ENCODE peak calls at places on chromosomes 6 and 20, in four cellular contexts. Y is HepG2, V is K562, S is H1. F is an unnamed sample.

GRCh38 chr6:36111526-36111925 is 18.8 kb upstream of the MAPK13 start:
- DNase-seq in V (no peak), Y (no peak), S (no peak), F (no peak)

GRCh38 chr6:6317825-6318733 is 2.4 kb downstream of the F13A1 start:
- DNase-seq in V (no peak), Y (no peak), S (no peak), F (no peak)

GRCh38 chr6:4253604-4254211 is 118.3 kb upstream of the ECI2 start:
- DNase-seq in V (no peak), Y (peak), S (no peak), F (peak)

GRCh38 chr6:160931378-160932343 is 59.9 kb upstream of the MAP3K4 start:
- DNase-seq in S (no peak), V (no peak), Y (no peak), F (no peak)

GRCh38 chr6:138387577-138388368 is 10.1 kb downstream of the SMIM28 start:
- DNase-seq in V (no peak), S (no peak), Y (peak), F (no peak)

GRCh38 chr6:36054965-36055364 is 27.4 kb downstream of the MAPK14 start:
- DNase-seq in V (no peak), Y (no peak), S (no peak), F (no peak)

GRCh38 chr6:160344281-160344680 is 3.9 kb upstream of the SLC22A3 start:
- DNase-seq in V (no peak), Y (no peak), S (no peak), F (no peak)

GRCh38 chr6:56772737-56773184 is 130.1 kb upstream of the DST start:
- DNase-seq in S (no peak), V (no peak), Y (no peak), F (peak)

GRCh38 chr6:90216081-90216977 is 80.3 kb downstream of the BACH2 start:
- DNase-seq in Y (peak), S (no peak), V (no peak), F (no peak)

GRCh38 chr6:25962368-25963127 is at the start of gene TRIM38:
- DNase-seq in V (peak), Y (peak), S (no peak), F (peak)

GRCh38 chr20:64056639-64056888 is 6.4 kb upstream of the TCEA2 start:
- DNase-seq in S (no peak), Y (peak), V (no peak), F (no peak)

GRCh38 chr6:43228951-43229802 is at the start of gene DNPH1:
- DNase-seq in Y (peak), V (peak), S (peak), F (peak)

GRCh38 chr6:148053796-148054195 is 288.8 kb upstream of the SASH1 start:
- DNase-seq in Y (no peak), V (no peak), S (no peak), F (no peak)

GRCh38 chr6:144406796-144407195 is 121.7 kb downstream of the UTRN start:
- DNase-seq in S (no peak), Y (no peak), V (no peak), F (no peak)

GRCh38 chr20:61815176-61815575 is 250.5 kb downstream of the TAF4 start:
- DNase-seq in V (no peak), S (no peak), Y (no peak), F (no peak)

GRCh38 chr6:15460110-15460727 is 202.6 kb downstream of the DTNBP1 start:
- DNase-seq in Y (no peak), V (no peak), S (no peak), F (no peak)

GRCh38 chr20:20439602-20440001 is 71.7 kb downstream of the INSM1 start:
- DNase-seq in S (no peak), V (no peak), Y (peak), F (no peak)

GRCh38 chr20:62558779-62559178 is 83.0 kb upstream of the GATA5 start:
- DNase-seq in V (no peak), Y (no peak), S (no peak), F (no peak)

GRCh38 chr6:144033816-144034540 is 25.9 kb upstream of the PLAGL1 start:
- DNase-seq in Y (no peak), V (peak), S (no peak), F (no peak)

GRCh38 chr20:61575151-61575937 is 323.3 kb downstream of the CDH4 start:
- DNase-seq in V (no peak), S (no peak), Y (no peak), F (peak)

GRCh38 chr6:133632206-133632605 is 256.7 kb upstream of the TCF21 start:
- DNase-seq in S (no peak), Y (no peak), V (no peak), F (peak)

GRCh38 chr6:89254569-89254968 is 37.4 kb upstream of the GABRR1 start:
- DNase-seq in Y (no peak), S (no peak), V (no peak), F (no peak)

GRCh38 chr20:1215386-1216170 is 10.3 kb upstream of the RAD21L1 start:
- DNase-seq in Y (no peak), S (no peak), V (peak), F (no peak)

GRCh38 chr20:56222201-56222600 is 26.3 kb upstream of the MC3R start:
- DNase-seq in Y (no peak), V (no peak), S (no peak), F (no peak)

GRCh38 chr6:1950631-1951030 is 294.8 kb downstream of the GMDS start:
- DNase-seq in S (no peak), Y (no peak), V (no peak), F (no peak)

GRCh38 chr6:21883528-21883927 is 290.0 kb downstream of the SOX4 start:
- DNase-seq in Y (no peak), V (no peak), S (no peak), F (no peak)

GRCh38 chr6:21885101-21885500 is 291.6 kb downstream of the SOX4 start:
- DNase-seq in Y (no peak), V (no peak), S (no peak), F (no peak)

GRCh38 chr6:21882066-21882465 is 288.5 kb downstream of the SOX4 start:
- DNase-seq in S (no peak), V (no peak), Y (no peak), F (no peak)

GRCh38 chr6:21885532-21886089 is 292.1 kb downstream of the SOX4 start:
- DNase-seq in S (no peak), V (no peak), Y (no peak), F (peak)

DNA sequence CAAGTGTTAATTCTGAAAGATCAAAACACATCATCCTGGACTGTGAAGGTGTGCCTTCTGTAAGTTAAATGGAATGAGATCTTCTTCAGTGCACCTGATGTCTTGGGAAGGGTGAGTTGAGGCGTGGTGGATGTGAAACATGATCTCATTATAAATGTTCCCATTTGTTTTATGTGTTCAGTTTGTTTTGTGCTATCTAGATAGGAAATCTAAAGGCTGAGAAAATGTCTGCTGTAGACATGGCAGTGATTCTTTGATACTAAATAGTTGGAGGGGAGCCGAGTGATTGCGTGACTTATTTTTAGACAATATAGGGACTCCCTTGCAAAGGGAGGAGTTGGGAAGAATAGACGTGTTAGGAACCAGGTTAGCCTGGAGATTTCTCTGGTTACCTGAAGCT is 290.4 kb downstream of the SOX4 start:
- DNase-seq in Y (no peak), S (no peak), V (no peak), F (no peak)
- TF ChIP-seq PHF8 in Y (no peak), S (no peak), V (no peak), F (no peak)

GRCh38 chr6:121688974-121689373 is 253.5 kb downstream of the GJA1 start:
- DNase-seq in Y (no peak), S (no peak), V (no peak), F (no peak)
- TF ChIP-seq PHF8 in Y (no peak), S (no peak), V (no peak), F (no peak)

GRCh38 chr6:158655569-158656450 is 6.0 kb downstream of the SYTL3 start:
- DNase-seq in Y (no peak), V (no peak), S (no peak), F (no peak)
- TF ChIP-seq PHF8 in Y (no peak), V (no peak), S (no peak), F (no peak)

GRCh38 chr6:154154389-154154967 is 115.4 kb downstream of the OPRM1 start:
- DNase-seq in S (no peak), Y (peak), V (peak), F (no peak)

GRCh38 chr6:154157706-154158105 is 118.7 kb downstream of the OPRM1 start:
- DNase-seq in V (no peak), Y (no peak), S (no peak), F (no peak)

GRCh38 chr6:154156135-154156948 is 117.3 kb downstream of the OPRM1 start:
- DNase-seq in Y (peak), V (peak), S (no peak), F (peak)

GRCh38 chr6:154159126-154159525 is 120.1 kb downstream of the OPRM1 start:
- DNase-seq in S (no peak), V (no peak), Y (no peak), F (no peak)

GRCh38 chr6:154157082-154157481 is 118.0 kb downstream of the OPRM1 start:
- DNase-seq in Y (no peak), V (no peak), S (no peak), F (no peak)
- TF ChIP-seq PHF8 in Y (no peak), V (no peak), S (no peak), F (no peak)

GRCh38 chr20:58037631-58038030 is 190.8 kb downstream of the ANKRD60 start:
- DNase-seq in V (no peak), S (no peak), Y (no peak), F (no peak)

GRCh38 chr20:58040447-58041290 is 187.8 kb downstream of the ANKRD60 start:
- DNase-seq in S (no peak), Y (no peak), V (no peak), F (no peak)

GRCh38 chr20:58038123-58038654 is 190.3 kb downstream of the ANKRD60 start:
- DNase-seq in S (no peak), V (no peak), Y (no peak), F (no peak)

GRCh38 chr20:58042626-58043025 is 185.8 kb downstream of the ANKRD60 start:
- DNase-seq in V (no peak), Y (no peak), S (no peak), F (no peak)

GRCh38 chr20:58039569-58040092 is 188.8 kb downstream of the ANKRD60 start:
- DNase-seq in V (no peak), Y (no peak), S (no peak), F (no peak)
- TF ChIP-seq PHF8 in V (no peak), Y (no peak), S (no peak), F (no peak)

GRCh38 chr20:22495172-22495571 is 89.2 kb downstream of the FOXA2 start:
- DNase-seq in Y (no peak), V (no peak), S (no peak), F (no peak)

GRCh38 chr20:22489614-22490286 is 94.6 kb downstream of the FOXA2 start:
- DNase-seq in V (no peak), S (no peak), Y (peak), F (no peak)

GRCh38 chr20:22491188-22491500 is 93.2 kb downstream of the FOXA2 start:
- DNase-seq in V (no peak), S (no peak), Y (no peak), F (no peak)

GRCh38 chr20:22492497-22492896 is 91.9 kb downstream of the FOXA2 start:
- DNase-seq in S (no peak), V (no peak), Y (no peak), F (no peak)

GRCh38 chr20:22490287-22491187 is 93.8 kb downstream of the FOXA2 start:
- DNase-seq in S (no peak), Y (peak), V (no peak), F (peak)
- TF ChIP-seq PHF8 in S (no peak), Y (peak), V (no peak), F (no peak)

DNA sequence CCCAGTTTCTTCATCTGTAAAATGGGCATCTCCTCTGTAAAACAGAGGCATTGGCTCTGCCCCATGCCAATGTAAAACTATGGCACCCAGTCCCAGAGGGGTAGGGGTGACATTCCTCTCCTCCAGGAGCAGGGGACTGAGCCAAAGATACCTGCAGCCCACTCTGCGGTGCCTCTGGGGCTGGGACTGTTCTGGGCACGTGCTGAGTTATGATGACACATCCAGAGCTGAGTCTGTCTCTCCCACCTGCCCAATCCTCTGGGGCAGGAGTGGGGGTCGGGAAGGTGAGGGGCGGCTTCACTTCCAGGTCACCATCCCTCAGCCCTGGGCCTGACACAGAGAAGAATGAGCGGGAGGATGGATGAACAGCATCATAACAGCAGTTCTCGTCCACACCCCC is 29.9 kb downstream of the AAR2 start:
- DNase-seq in V (no peak), S (no peak), Y (no peak), F (no peak)
- TF ChIP-seq PHF8 in V (no peak), S (no peak), Y (no peak), F (no peak)